ENCODE peak calls at places on chromosomes 12 and 14, in five cellular contexts. J is RWPE1, T is dorsolateral prefrontal cortex, S is HL-60, F is ovary. U is an unnamed sample.

GRCh38 chr12:104603545-104603973 is 146.8 kb downstream of the CHST11 start:
- DNase-seq in J (peak), S (no peak), T (no peak), F (no peak), U (peak)

GRCh38 chr12:101779626-101780025 is 40.4 kb upstream of the SYCP3 start:
- DNase-seq in J (no peak), F (no peak), S (no peak), T (no peak), U (no peak)

GRCh38 chr12:14949631-14950030 is 11.3 kb upstream of the ERP27 start:
- DNase-seq in F (no peak), J (no peak), T (no peak), S (no peak), U (no peak)

GRCh38 chr12:6534914-6535696 is 788 bp downstream of the GAPDH start:
- DNase-seq in J (peak), S (peak), F (peak), T (peak), U (no peak)

GRCh38 chr12:110012137-110012536 is 12.9 kb downstream of the ANKRD13A start:
- DNase-seq in F (no peak), S (no peak), J (no peak), T (no peak), U (no peak)

GRCh38 chr12:31015215-31015614 is 58.4 kb upstream of the DDX11 start:
- DNase-seq in F (no peak), J (no peak), S (no peak), T (no peak), U (no peak)

GRCh38 chr14:33754264-33754663 is 196.6 kb downstream of the EGLN3 start:
- DNase-seq in J (no peak), T (no peak), S (no peak), F (no peak), U (peak)

GRCh38 chr12:108819920-108820699 is 37.3 kb downstream of the SSH1 start:
- DNase-seq in T (no peak), F (no peak), S (no peak), J (no peak), U (no peak)

GRCh38 chr12:13154027-13154538 is 42.4 kb upstream of the EMP1 start:
- DNase-seq in F (no peak), S (no peak), T (no peak), J (no peak), U (peak)

GRCh38 chr12:6253278-6253677 is 53.1 kb downstream of the CD9 start:
- DNase-seq in S (no peak), F (no peak), T (no peak), J (no peak), U (no peak)

GRCh38 chr12:26833692-26834168 is 736 bp upstream of the ITPR2 start:
- DNase-seq in S (no peak), J (peak), T (no peak), F (peak), U (no peak)

GRCh38 chr14:61551419-61551818 is 143.9 kb upstream of the HIF1A start:
- DNase-seq in J (no peak), S (no peak), T (no peak), F (no peak), U (no peak)

GRCh38 chr14:57493467-57494181 is at the start of gene CCDC198:
- DNase-seq in F (no peak), T (no peak), J (no peak), S (no peak), U (no peak)

GRCh38 chr12:2229661-2230539 is 177.1 kb downstream of the CACNA1C start:
- DNase-seq in S (no peak), F (no peak), T (no peak), J (no peak), U (no peak)

GRCh38 chr14:99541677-99542470 is 60.7 kb downstream of the CCNK start:
- DNase-seq in T (no peak), S (no peak), J (no peak), F (no peak), U (no peak)

GRCh38 chr12:115632323-115632722 is 645.2 kb downstream of the MED13L start:
- DNase-seq in T (no peak), S (no peak), F (no peak), J (peak), U (no peak)

GRCh38 chr14:29637406-29637805 is 290.2 kb downstream of the PRKD1 start:
- DNase-seq in S (no peak), J (no peak), F (peak), T (peak), U (no peak)

GRCh38 chr14:72907886-72908285 is 14.0 kb upstream of the DPF3 start:
- DNase-seq in F (no peak), S (no peak), J (peak), T (no peak), U (peak)

GRCh38 chr14:22814945-22815713 is at the start of gene SLC7A7:
- DNase-seq in J (no peak), T (no peak), F (no peak), S (peak), U (no peak)

GRCh38 chr12:6369916-6370575 is 5.3 kb downstream of the SCNN1A start:
- DNase-seq in F (peak), T (no peak), S (no peak), J (no peak), U (no peak)

GRCh38 chr12:37565112-37565511 is 751.5 kb upstream of the ALG10B start:
- DNase-seq in F (no peak), T (no peak), J (no peak), S (no peak), U (no peak)

GRCh38 chr12:121132601-121133481 is at the start of gene P2RX7:
- DNase-seq in F (peak), J (peak), S (peak), T (peak), U (peak)

DNA sequence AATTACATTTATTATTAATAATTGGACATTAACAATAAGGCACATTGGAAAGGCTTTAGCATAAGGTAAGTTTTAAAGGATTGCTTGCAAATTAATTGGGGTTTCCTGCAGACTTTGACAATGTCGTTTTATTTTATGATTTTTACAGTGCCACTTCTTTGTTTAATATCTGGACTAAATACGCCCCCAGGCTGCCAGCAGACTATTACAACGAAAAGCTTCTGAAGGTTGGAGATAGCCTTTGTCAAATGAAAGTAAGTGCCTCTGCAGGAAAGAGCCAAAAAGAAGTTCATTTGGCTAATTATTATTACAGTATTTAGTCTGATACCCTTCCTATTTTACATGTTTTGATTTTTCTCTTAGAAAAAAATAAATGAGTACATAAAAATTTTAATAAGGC is 11.3 kb downstream of the CFAP54 start:
- DNase-seq in S (no peak), F (no peak), T (no peak), J (no peak), U (no peak)
- H3K27ac ChIP-seq in S (no peak), F (no peak), T (no peak), J (peak), U (peak)

DNA sequence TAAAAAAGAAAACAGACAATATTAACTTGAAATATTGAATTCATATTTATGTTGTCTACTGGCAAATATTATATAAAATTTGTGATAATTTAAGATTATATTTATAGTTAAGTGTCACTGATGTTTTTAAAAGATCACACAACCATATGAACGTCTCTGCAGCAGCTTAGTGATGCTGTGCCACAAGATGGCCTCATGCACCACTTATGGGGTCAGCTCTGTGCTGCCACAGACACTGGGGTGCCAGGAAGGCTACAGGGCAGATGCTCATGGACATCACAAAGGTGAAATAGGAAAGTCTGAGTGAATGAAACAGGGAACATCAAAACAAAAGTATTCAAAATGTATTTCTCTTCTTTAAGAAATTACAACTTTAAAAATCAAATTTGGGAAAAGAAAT is 13.1 kb downstream of the ATXN3 start:
- DNase-seq in S (no peak), J (no peak), T (no peak), F (no peak), U (no peak)
- TF ChIP-seq CTCF in S (no peak), J (no peak), T (no peak), F (no peak), U (peak)

GRCh38 chr14:97106609-97107008 is 309.4 kb downstream of the VRK1 start:
- DNase-seq in J (no peak), T (no peak), F (no peak), S (no peak), U (no peak)
- H3K27ac ChIP-seq in J (no peak), T (no peak), F (no peak), S (no peak), U (no peak)

DNA sequence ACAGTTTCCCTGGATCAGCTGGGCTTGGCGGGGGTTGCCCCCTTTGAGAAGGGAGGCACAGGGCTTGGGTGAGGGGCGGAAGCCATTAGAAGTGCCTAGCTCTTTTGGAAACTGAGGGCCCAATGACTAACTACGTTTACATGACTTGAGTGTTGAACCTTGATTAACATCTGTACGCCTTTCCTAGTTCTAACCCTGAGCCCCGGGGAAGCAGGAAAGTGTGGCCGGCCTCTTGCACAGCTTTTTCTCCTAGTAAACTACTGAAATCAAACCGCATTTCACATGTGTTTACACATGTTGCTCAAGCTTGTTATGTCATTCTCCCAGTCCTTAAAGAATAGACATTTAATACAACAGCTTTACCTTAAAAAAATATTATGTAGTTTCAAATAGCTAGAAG is 1356.4 kb upstream of the TMEM132C start:
- DNase-seq in S (no peak), F (no peak), T (no peak), J (no peak), U (no peak)
- TF ChIP-seq CTCF in S (no peak), F (no peak), T (no peak), J (no peak), U (no peak)

GRCh38 chr12:4857472-4858291 is 52.0 kb upstream of the KCNA1 start:
- DNase-seq in F (peak), J (peak), T (peak), S (no peak), U (peak)

GRCh38 chr12:4856556-4856955 is 53.1 kb upstream of the KCNA1 start:
- DNase-seq in T (no peak), F (no peak), J (no peak), S (no peak), U (no peak)

GRCh38 chr12:4858385-4858784 is 51.3 kb upstream of the KCNA1 start:
- DNase-seq in S (no peak), F (no peak), T (peak), J (no peak), U (no peak)

GRCh38 chr12:4862809-4863208 is 46.9 kb upstream of the KCNA1 start:
- DNase-seq in S (no peak), T (no peak), J (no peak), F (no peak), U (no peak)

DNA sequence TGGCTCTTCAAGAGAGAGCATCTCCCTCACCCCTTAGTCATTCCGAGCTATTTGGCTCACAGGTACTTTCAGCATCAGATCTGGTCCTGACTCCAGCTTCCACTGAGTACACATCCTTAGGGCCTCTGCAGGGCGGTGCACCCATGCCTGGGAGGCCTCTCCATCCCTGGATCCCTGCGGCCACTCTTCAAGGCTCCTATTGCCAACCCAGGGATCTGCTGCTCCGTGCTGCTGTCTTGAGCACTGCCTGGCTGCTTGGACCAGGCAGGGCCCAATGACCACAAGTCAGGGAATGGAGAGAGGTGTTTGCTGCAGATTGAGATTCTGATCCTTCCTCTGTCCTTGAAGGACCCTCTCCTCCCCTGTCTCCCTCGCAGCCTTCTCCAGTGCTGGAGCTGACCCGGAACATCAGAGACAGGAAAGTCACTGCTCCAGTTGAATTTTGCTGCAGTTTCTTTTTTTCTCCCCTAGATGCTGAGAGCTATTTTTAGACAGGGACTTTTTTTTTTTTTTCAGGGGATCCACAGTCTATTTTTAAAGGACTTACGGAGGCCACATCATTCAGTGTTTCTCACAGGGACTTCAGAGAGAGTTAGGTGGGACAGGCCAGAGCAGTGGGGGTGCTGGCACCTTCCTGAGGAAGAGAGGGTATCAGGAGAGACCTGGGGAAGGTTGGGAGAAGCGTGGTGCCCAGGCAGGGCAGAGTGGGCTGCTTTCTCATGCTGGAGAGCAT is 50.1 kb upstream of the KCNA1 start:
- DNase-seq in J (no peak), F (no peak), T (no peak), S (no peak), U (no peak)
- H3K27ac ChIP-seq in J (no peak), F (no peak), T (peak), S (no peak), U (no peak)

GRCh38 chr12:94898388-94898787 is 105.1 kb downstream of the NDUFA12 start:
- DNase-seq in S (no peak), T (no peak), J (no peak), F (no peak), U (no peak)
- TF ChIP-seq CTCF in S (no peak), T (no peak), J (no peak), F (no peak), U (peak)

GRCh38 chr14:68807987-68808386 is 15.1 kb upstream of the ZFP36L1 start:
- DNase-seq in F (peak), S (no peak), T (no peak), J (no peak), U (no peak)
- H3K27ac ChIP-seq in F (peak), S (no peak), T (no peak), J (no peak), U (no peak)

GRCh38 chr14:92950773-92951172 is 27.8 kb downstream of the CHGA start:
- DNase-seq in F (no peak), T (no peak), S (no peak), J (no peak), U (no peak)

GRCh38 chr14:92951912-92952471 is 29.0 kb downstream of the CHGA start:
- DNase-seq in T (peak), J (peak), F (peak), S (peak), U (peak)

GRCh38 chr14:92951261-92951660 is 28.3 kb downstream of the CHGA start:
- DNase-seq in S (no peak), F (no peak), J (no peak), T (no peak), U (no peak)

GRCh38 chr14:92953526-92953925 is 30.6 kb downstream of the CHGA start:
- DNase-seq in T (no peak), S (no peak), F (no peak), J (no peak), U (no peak)

DNA sequence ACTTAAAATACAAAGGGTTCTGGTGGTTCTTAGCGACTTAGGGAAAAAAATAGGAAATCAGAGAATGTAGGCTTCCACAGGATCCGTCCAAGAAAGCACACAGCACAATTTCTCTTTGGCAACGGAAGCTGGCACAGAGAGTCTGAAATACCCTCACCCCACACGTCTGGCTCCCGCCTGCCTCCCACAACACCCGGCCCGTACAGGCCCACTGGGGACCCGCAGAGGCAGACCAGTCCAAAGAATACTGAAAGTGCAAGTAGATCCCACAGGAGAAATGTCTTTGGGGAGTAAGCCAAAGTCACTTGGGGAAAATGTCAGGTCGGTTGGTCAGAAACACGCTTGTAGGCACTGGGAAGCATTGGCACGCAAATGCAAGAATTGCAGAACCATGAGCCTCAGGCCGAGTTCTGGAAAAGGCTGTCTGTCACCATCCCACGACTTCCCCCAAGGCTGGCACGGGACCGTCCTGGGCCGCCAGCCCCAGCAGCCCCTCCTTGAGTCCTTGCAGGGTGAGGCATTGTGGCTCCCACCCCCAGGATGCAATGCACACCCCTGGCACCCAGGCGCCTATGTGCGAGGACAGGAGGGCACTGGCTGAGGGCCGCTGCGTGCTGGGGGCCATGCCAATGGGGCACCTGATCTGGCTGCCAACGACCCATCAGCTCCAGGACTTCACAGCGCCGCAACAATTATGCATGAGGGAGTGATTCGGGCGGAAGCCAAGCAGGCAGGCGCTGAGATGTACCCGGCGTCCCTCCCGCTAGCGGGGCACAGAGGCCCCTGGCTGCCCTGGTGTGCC is 29.7 kb downstream of the CHGA start:
- DNase-seq in F (no peak), S (no peak), J (no peak), T (peak), U (no peak)
- TF ChIP-seq CTCF in F (no peak), S (no peak), J (no peak), T (no peak), U (no peak)

DNA sequence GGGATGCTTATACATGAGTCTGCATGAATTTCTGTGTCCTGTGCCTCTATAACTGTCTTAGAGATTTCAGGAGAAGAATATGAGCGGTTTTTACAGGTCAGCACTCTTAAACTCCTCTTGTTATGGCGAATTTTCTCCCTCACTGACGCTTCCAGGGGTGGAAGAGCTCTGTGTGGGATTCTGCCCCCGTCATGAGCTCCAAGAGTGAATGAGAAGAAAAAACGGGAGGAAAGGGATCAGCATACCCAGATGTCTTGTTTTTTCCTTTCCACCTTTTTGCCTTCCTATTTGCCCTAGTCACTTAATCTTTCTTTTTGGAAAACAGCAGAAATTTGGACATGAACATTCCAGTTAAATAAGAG is 651 bp downstream of the PFKM start:
- DNase-seq in J (peak), T (no peak), F (no peak), S (no peak), U (no peak)
- H3K27ac ChIP-seq in J (peak), T (peak), F (peak), S (no peak), U (no peak)

U was measured in foreskin keratinocyte.